ENCODE peak calls at places on chromosomes 1 and 21, in four cellular contexts. H, V, K and O are unnamed samples.

GRCh38 chr1:24754229-24754628 is 9.0 kb downstream of the CLIC4 start:
- DNase-seq in H (no peak), V (no peak), K (no peak), O (no peak)

GRCh38 chr1:154595621-154596020 is 12.4 kb downstream of the ADAR start:
- DNase-seq in H (no peak), V (no peak), K (no peak), O (no peak)

GRCh38 chr21:46661211-46661625 is 25.7 kb downstream of the PRMT2 start:
- DNase-seq in H (no peak), V (peak), K (no peak), O (peak)

GRCh38 chr1:44677201-44677520 is 2.6 kb downstream of the ARMH1 start:
- DNase-seq in H (peak), V (no peak), K (no peak), O (peak)

GRCh38 chr1:206511362-206512064 is 4.2 kb downstream of the RASSF5 start:
- DNase-seq in H (no peak), V (no peak), K (no peak), O (no peak)

GRCh38 chr1:24465638-24466037 is 37.0 kb upstream of the RCAN3 start:
- DNase-seq in H (no peak), V (no peak), K (no peak), O (no peak)

GRCh38 chr1:1358433-1359201 is at the start of gene MXRA8:
- DNase-seq in H (peak), V (no peak), K (no peak), O (no peak)

GRCh38 chr1:72366473-72366872 is 84.1 kb upstream of the NEGR1 start:
- DNase-seq in H (no peak), V (no peak), K (no peak), O (no peak)

GRCh38 chr1:53329183-53329544 is 1.3 kb upstream of the LRP8 start:
- DNase-seq in H (no peak), V (no peak), K (no peak), O (no peak)

GRCh38 chr1:223531742-223532341 is 133.7 kb downstream of the CAPN8 start:
- DNase-seq in H (peak), V (peak), K (no peak), O (peak)

GRCh38 chr1:226820935-226821718 is 49.3 kb upstream of the PSEN2 start:
- DNase-seq in H (no peak), V (no peak), K (no peak), O (peak)

GRCh38 chr1:104787866-104788510 is 1038.3 kb downstream of the AMY1C start:
- DNase-seq in H (no peak), V (no peak), K (no peak), O (no peak)
- TF ChIP-seq NRF1 in H (no peak), V (no peak), K (no peak), O (no peak)

DNA sequence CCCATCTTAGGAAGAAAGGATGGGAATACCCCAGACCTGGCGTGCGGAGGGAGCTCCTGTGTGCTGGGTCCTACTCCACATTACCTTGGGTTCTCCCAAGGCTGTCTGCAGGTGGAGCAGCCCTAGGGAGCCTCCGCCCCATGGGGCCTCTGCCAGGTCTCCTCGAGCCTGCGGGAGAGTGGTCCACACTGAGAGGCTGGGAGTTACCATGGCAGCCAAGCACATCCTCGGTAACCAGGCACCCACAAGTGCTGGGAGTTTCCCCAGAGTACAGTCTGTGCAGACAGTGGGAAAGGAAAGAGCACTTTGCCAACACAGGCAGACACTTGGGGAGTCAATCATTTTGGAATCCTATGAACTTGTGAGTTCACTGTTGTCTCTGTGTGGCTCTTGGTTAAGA is 249.4 kb downstream of the DYRK1A start:
- DNase-seq in H (no peak), V (no peak), K (no peak), O (no peak)
- TF ChIP-seq NRF1 in H (no peak), V (no peak), K (no peak), O (no peak)

GRCh38 chr21:43211085-43212071 is 42.6 kb downstream of the CRYAA start:
- DNase-seq in H (no peak), V (no peak), K (no peak), O (peak)
- TF ChIP-seq NRF1 in H (no peak), V (no peak), K (no peak), O (no peak)

DNA sequence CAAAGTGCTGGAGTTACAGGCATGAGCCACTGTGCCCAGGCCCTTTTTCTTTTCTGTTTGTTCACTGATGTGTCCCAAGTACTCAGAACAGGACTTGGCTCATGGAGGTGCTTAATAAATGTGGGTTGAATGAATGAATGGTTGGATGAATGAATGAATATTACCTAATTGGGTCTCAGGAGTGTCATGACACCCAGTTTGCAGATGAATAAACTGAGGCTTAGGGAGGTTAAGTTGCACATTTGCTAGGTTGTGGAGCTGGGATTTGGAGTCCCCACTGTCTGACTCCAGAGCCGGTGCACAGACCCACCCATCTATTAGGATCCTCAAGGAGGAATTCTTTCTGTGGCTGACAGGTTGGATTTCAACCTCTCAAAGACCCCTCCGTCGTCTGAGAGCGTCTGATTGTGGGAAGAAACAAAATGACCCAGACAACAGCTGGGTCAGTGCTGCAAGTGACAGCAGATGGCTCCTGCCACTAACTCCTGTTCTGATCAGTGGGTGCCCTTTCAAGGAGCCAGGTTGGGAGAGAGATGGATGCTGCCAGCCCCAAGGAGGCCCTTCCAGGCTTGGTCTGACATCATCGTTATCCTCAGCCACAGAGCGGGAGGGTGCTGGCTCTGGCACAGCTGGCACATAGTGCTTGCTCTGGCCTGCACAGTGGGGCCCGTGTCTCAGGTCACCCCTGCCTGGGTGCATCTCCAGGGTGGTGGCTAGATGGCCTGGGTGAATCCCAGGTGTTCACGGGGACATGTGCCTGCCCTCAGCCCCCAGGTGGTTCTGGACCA is 24.2 kb downstream of the ARHGEF10L start:
- DNase-seq in H (no peak), V (no peak), K (no peak), O (no peak)
- TF ChIP-seq NRF1 in H (no peak), V (no peak), K (no peak), O (no peak)

DNA sequence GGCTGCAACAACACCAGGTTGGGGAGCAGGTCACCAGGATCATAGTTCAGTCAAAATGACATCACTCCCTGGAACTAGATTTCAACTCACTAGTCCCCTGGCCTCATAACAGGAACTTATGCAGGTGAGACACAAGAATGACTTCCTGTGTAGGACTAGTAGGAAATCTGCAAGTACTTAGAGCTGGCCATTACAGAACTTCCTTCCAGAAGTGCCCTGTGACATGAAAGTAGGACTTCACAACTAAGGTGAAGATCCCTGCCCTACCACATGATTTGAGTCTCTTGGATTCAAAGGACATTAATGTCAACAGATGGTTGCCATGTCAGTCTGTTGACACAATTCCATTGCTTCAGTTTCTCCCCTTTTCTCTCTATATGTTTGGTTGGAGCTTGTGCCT is 223.1 kb downstream of the RPS6KC1 start:
- DNase-seq in H (no peak), V (no peak), K (no peak), O (no peak)
- TF ChIP-seq NRF1 in H (no peak), V (no peak), K (no peak), O (no peak)

DNA sequence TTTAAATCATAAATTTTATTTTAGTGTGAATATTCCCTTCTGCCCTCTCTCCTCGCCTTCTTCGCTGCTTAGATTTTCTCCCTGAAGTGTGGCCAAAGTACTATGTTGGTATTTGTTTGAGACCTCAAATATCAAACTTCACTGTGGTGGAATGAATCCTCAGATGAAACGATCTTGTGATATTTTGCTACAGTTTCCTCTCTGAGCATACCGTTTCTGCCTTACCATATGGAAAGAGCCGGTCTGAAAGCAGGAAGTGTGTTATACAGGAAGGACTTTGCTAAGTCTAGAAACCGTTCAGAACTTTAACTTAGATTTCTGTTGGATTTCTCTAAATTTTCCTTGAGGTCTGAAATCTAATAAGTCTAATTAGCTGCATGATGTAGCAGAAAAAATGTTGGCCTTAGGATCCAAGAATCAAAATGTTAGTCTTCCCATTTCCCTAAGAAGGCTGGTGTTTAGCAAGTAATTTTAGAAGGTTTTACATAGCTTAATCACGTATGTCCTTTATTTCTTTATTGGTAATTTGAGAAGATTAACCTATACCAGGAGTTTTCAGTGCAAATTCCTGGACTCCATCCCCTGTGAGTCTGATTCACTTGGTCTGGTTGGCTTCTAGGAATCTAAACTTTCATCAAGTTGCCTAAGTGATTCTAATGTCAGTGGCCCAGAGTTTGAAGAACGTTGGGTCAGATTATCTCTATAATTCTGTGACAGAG is 30.7 kb downstream of the SDCCAG8 start:
- DNase-seq in H (no peak), V (no peak), K (no peak), O (no peak)
- TF ChIP-seq NRF1 in H (no peak), V (no peak), K (no peak), O (no peak)

DNA sequence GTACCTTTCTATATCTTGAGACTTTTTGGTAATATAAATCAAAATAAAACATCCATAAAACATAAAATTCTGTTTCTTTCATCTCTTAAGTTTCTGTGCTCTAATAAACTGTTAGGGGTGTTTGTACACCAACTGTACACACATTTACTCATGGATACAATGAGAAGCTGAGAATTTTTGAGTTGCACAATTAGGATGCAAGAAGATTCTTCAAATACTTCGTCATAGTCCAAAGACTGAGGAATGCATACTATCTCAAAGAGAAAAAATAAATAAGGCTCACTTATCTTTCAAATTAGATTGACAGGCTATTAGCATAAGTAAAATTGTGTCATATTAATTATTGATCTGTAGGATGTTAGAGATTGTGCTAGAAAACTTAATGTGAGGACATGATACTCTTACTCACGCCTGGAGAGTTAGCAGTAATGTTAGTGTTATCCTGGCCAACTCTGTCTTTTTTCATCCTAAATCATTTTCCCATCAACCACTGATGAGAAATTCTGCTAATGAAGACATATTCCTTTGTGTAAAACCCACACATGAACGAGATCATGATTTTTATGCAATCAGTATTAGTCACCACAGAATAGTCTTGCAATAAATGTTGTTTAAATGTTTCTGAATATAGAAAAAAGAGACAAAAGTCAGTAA is 659.1 kb downstream of the LTN1 start:
- DNase-seq in H (no peak), V (no peak), K (no peak), O (no peak)
- TF ChIP-seq NRF1 in H (no peak), V (no peak), K (no peak), O (no peak)

GRCh38 chr21:37043818-37044217 is 29.1 kb downstream of the PIGP start:
- DNase-seq in H (no peak), V (no peak), K (no peak), O (no peak)
- TF ChIP-seq NRF1 in H (no peak), V (no peak), K (no peak), O (no peak)